ENCODE peak calls at places on chromosomes 16 and 17, in ten cellular contexts. H, F, G, J, U, O, Z, P, S and I are unnamed samples.

GRCh38 chr17:47813512-47814031 is 8.0 kb downstream of the OSBPL7 start:
- DNase-seq in H (no peak), F (no peak), G (no peak), J (no peak), U (no peak), O (no peak), Z (peak; percentile 16), P (no peak), S (no peak), I (peak; percentile 29)

GRCh38 chr16:57612494-57612893 is 15.9 kb upstream of the ADGRG1 start:
- DNase-seq in H (no peak), F (no peak), G (no peak), J (no peak), U (no peak), O (no peak), Z (peak; percentile 11), P (no peak), S (peak; percentile 11), I (peak; percentile 30)

GRCh38 chr17:68507581-68507980 is 4.6 kb upstream of the PRKAR1A start:
- DNase-seq in H (no peak), F (no peak), G (no peak), J (no peak), U (no peak), O (no peak), Z (no peak), P (no peak), S (no peak), I (no peak)

GRCh38 chr17:65554568-65555223 is 6.8 kb downstream of the AXIN2 start:
- DNase-seq in H (no peak), F (no peak), G (no peak), J (no peak), U (peak; percentile 49), O (no peak), Z (peak; percentile 48), P (peak; percentile 50), S (no peak), I (no peak)

GRCh38 chr17:8163978-8164814 is 1.4 kb upstream of the VAMP2 start:
- DNase-seq in H (peak; percentile 67), F (peak; percentile 77), G (peak; percentile 60), J (peak; percentile 59), U (peak; percentile 34), O (no peak), Z (peak; percentile 88), P (peak; percentile 87), S (no peak), I (peak; percentile 85)

GRCh38 chr16:85393674-85394510 is 219.2 kb upstream of the GSE1 start:
- DNase-seq in H (peak; percentile 64), F (peak; percentile 53), G (peak; percentile 75), J (peak; percentile 83), U (peak; percentile 79), O (peak; percentile 66), Z (peak; percentile 72), P (peak; percentile 92), S (peak; percentile 63), I (peak; percentile 88)

GRCh38 chr16:72865258-72865657 is 182.7 kb downstream of the ZFHX3 start:
- DNase-seq in H (no peak), F (no peak), G (no peak), J (no peak), U (no peak), O (no peak), Z (no peak), P (no peak), S (no peak), I (no peak)

GRCh38 chr16:81673432-81673831 is 105.7 kb upstream of the PLCG2 start:
- DNase-seq in H (no peak), F (no peak), G (no peak), J (no peak), U (no peak), O (no peak), Z (no peak), P (no peak), S (no peak), I (no peak)

GRCh38 chr17:63696381-63696961 is 3.5 kb downstream of the LIMD2 start:
- DNase-seq in H (no peak), F (peak; percentile 22), G (peak; percentile 39), J (peak; percentile 90), U (peak; percentile 53), O (no peak), Z (no peak), P (no peak), S (no peak), I (no peak)

GRCh38 chr17:2122641-2123302 is 67.9 kb downstream of the HIC1 start:
- DNase-seq in H (peak; percentile 61), F (no peak), G (peak; percentile 66), J (peak; percentile 25), U (no peak), O (peak; percentile 84), Z (peak; percentile 80), P (peak; percentile 91), S (peak; percentile 18), I (peak; percentile 88)

GRCh38 chr17:48997103-48997826 is at the start of gene IGF2BP1:
- DNase-seq in H (no peak), F (no peak), G (peak; percentile 97), J (peak; percentile 88), U (peak; percentile 87), O (no peak), Z (no peak), P (no peak), S (no peak), I (no peak)

GRCh38 chr17:17664073-17664470 is 17.2 kb upstream of the RAI1 start:
- DNase-seq in H (no peak), F (no peak), G (no peak), J (no peak), U (no peak), O (no peak), Z (no peak), P (no peak), S (no peak), I (no peak)

GRCh38 chr17:82388223-82388921 is 16.8 kb downstream of the UTS2R start:
- DNase-seq in H (no peak), F (no peak), G (no peak), J (no peak), U (no peak), O (peak; percentile 76), Z (peak; percentile 52), P (peak; percentile 84), S (peak; percentile 77), I (no peak)

GRCh38 chr16:3915438-3916250 is 35.1 kb upstream of the CREBBP start:
- DNase-seq in H (no peak), F (no peak), G (no peak), J (no peak), U (no peak), O (no peak), Z (no peak), P (no peak), S (no peak), I (peak; percentile 52)

GRCh38 chr16:59039066-59039465 is 304.9 kb upstream of the GOT2 start:
- DNase-seq in H (no peak), F (no peak), G (no peak), J (no peak), U (no peak), O (no peak), Z (no peak), P (no peak), S (no peak), I (no peak)

GRCh38 chr17:55729484-55729883 is 6.8 kb upstream of the TMEM100 start:
- DNase-seq in H (no peak), F (no peak), G (no peak), J (no peak), U (no peak), O (no peak), Z (no peak), P (no peak), S (no peak), I (no peak)
- H3K4me1 ChIP-seq in H (peaks cover 13% of the 10 kb centered on the region), F (no peaks in the 10 kb centered on the region), G (peaks cover 78% of the 10 kb centered on the region), J (peaks cover 29% of the 10 kb centered on the region), U (peaks cover 44% of the 10 kb centered on the region), O (peaks cover 42% of the 10 kb centered on the region), Z (no peaks in the 10 kb centered on the region), P (peaks cover 18% of the 10 kb centered on the region), S (no peaks in the 10 kb centered on the region), I (peaks cover 3% of the 10 kb centered on the region)

DNA sequence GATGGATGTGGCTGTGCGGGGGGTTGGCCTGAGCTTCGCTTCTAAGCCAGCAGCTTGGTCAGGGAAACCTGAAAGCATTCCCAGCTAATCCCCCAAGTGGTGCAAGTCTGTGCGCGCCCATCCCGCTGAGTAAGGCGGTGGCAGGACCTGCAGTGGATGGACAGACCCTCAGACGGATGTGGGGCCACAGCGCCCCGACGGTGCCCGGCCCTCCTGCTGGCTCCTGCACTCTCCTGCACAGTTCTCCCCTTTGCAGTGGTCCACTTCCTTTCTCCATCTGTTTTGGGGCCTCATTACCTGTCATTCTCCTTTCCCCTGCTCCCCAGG is 2.3 kb downstream of the ATP2A1 start:
- DNase-seq in H (no peak), F (no peak), G (no peak), J (no peak), U (no peak), O (no peak), Z (no peak), P (no peak), S (no peak), I (no peak)
- H3K4me3 ChIP-seq in H (no peak overlapping the region), F (peak overlapping the region; percentile 87), G (no peak overlapping the region), J (peak overlapping the region; percentile 91), U (peak overlapping the region; percentile 65), O (no peak overlapping the region), Z (no peak overlapping the region), P (no peak overlapping the region), S (no peak overlapping the region), I (no peak overlapping the region)

GRCh38 chr16:89562939-89563338 is 2.5 kb downstream of the RPL13 start:
- DNase-seq in H (no peak), F (no peak), G (peak; percentile 64), J (no peak), U (no peak), O (no peak), Z (no peak), P (no peak), S (no peak), I (no peak)

GRCh38 chr16:89563639-89564392 is 3.3 kb downstream of the RPL13 start:
- DNase-seq in H (no peak), F (no peak), G (no peak), J (no peak), U (no peak), O (no peak), Z (no peak), P (no peak), S (no peak), I (no peak)

GRCh38 chr16:89560413-89561194 is at the start of gene RPL13:
- DNase-seq in H (peak; percentile 95), F (peak; percentile 90), G (peak; percentile 98), J (peak; percentile 98), U (peak; percentile 98), O (peak; percentile 97), Z (peak; percentile 94), P (peak; percentile 97), S (peak; percentile 94), I (peak; percentile 97)

GRCh38 chr16:89561195-89562026 is 929 bp downstream of the RPL13 start:
- DNase-seq in H (no peak), F (no peak), G (no peak), J (no peak), U (no peak), O (no peak), Z (no peak), P (no peak), S (no peak), I (peak; percentile 83)

GRCh38 chr16:89562027-89562599 is 1.6 kb downstream of the RPL13 start:
- DNase-seq in H (no peak), F (no peak), G (peak; percentile 53), J (no peak), U (no peak), O (no peak), Z (peak; percentile 54), P (no peak), S (no peak), I (no peak)
- H3K4me1 ChIP-seq in H (peaks cover 3% of the 10 kb centered on the region), F (peaks cover 52% of the 10 kb centered on the region), G (peaks cover 43% of the 10 kb centered on the region), J (peaks cover 31% of the 10 kb centered on the region), U (peaks cover 20% of the 10 kb centered on the region), O (peaks cover 29% of the 10 kb centered on the region), Z (peaks cover 18% of the 10 kb centered on the region), P (peaks cover 80% of the 10 kb centered on the region), S (peaks cover 60% of the 10 kb centered on the region), I (no peaks in the 10 kb centered on the region)

GRCh38 chr17:42274273-42274542 is 2.0 kb downstream of the STAT5B start:
- DNase-seq in H (no peak), F (no peak), G (no peak), J (no peak), U (no peak), O (no peak), Z (no peak), P (no peak), S (no peak), I (no peak)
- H3K4me3 ChIP-seq in H (no peak overlapping the region), F (peak overlapping the region; percentile 75), G (no peak overlapping the region), J (peak overlapping the region; percentile 87), U (peak overlapping the region; percentile 95), O (no peak overlapping the region), Z (no peak overlapping the region), P (no peak overlapping the region), S (no peak overlapping the region), I (no peak overlapping the region)